ENCODE peak calls at places on chromosome X, in eight cellular contexts. One of them, this sample, is unnamed.

GRCh38 chrX:131621650-131622049 is 77.8 kb downstream of the OR13H1 start:
- DNase-seq in ELR: no peak
- DNase-seq in stimulated activated CD8-positive, alpha-beta memory T cell treated with anti-CD3 and anti-CD28 coated beads, Interleukin-12 subunit alpha, Interleukin-12 subunit beta, amount 100 ng/mL, for 1 hour: no peak
- DNase-seq in HTR-8/SVneo: no peak
- DNase-seq in H9: no peak
- DNase-seq in foreskin fibroblast: peak
- DNase-seq in iPS-NIHi11: no peak
- DNase-seq in psoas muscle: no peak
- DNase-seq in this sample: no peak

GRCh38 chrX:63513825-63514574 is 162.9 kb upstream of the SPIN4 start:
- DNase-seq in ELR: no peak
- DNase-seq in stimulated activated CD8-positive, alpha-beta memory T cell treated with anti-CD3 and anti-CD28 coated beads, Interleukin-12 subunit alpha, Interleukin-12 subunit beta, amount 100 ng/mL, for 1 hour: no peak
- DNase-seq in HTR-8/SVneo: no peak
- DNase-seq in H9: no peak
- DNase-seq in foreskin fibroblast: peak
- DNase-seq in iPS-NIHi11: no peak
- DNase-seq in psoas muscle: no peak
- DNase-seq in this sample: no peak

GRCh38 chrX:109740076-109740809 is 7.2 kb upstream of the ACSL4 start:
- DNase-seq in ELR: peak
- DNase-seq in stimulated activated CD8-positive, alpha-beta memory T cell treated with anti-CD3 and anti-CD28 coated beads, Interleukin-12 subunit alpha, Interleukin-12 subunit beta, amount 100 ng/mL, for 1 hour: no peak
- DNase-seq in HTR-8/SVneo: no peak
- DNase-seq in H9: no peak
- DNase-seq in foreskin fibroblast: peak
- DNase-seq in iPS-NIHi11: no peak
- DNase-seq in psoas muscle: no peak
- DNase-seq in this sample: no peak

GRCh38 chrX:70476166-70476933 is 31.7 kb downstream of the DLG3 start:
- DNase-seq in ELR: no peak
- DNase-seq in stimulated activated CD8-positive, alpha-beta memory T cell treated with anti-CD3 and anti-CD28 coated beads, Interleukin-12 subunit alpha, Interleukin-12 subunit beta, amount 100 ng/mL, for 1 hour: no peak
- DNase-seq in HTR-8/SVneo: no peak
- DNase-seq in H9: peak
- DNase-seq in foreskin fibroblast: no peak
- DNase-seq in iPS-NIHi11: no peak
- DNase-seq in psoas muscle: no peak
- DNase-seq in this sample: peak

GRCh38 chrX:23668335-23668734 is 1.0 kb downstream of the PRDX4 start:
- DNase-seq in ELR: peak
- DNase-seq in stimulated activated CD8-positive, alpha-beta memory T cell treated with anti-CD3 and anti-CD28 coated beads, Interleukin-12 subunit alpha, Interleukin-12 subunit beta, amount 100 ng/mL, for 1 hour: no peak
- DNase-seq in HTR-8/SVneo: no peak
- DNase-seq in H9: no peak
- DNase-seq in foreskin fibroblast: peak
- DNase-seq in iPS-NIHi11: no peak
- DNase-seq in psoas muscle: no peak
- DNase-seq in this sample: no peak

GRCh38 chrX:22686138-22686541 is 313.6 kb upstream of the DDX53 start:
- DNase-seq in ELR: no peak
- DNase-seq in stimulated activated CD8-positive, alpha-beta memory T cell treated with anti-CD3 and anti-CD28 coated beads, Interleukin-12 subunit alpha, Interleukin-12 subunit beta, amount 100 ng/mL, for 1 hour: no peak
- DNase-seq in HTR-8/SVneo: peak
- DNase-seq in H9: no peak
- DNase-seq in foreskin fibroblast: peak
- DNase-seq in iPS-NIHi11: no peak
- DNase-seq in psoas muscle: peak
- DNase-seq in this sample: no peak

GRCh38 chrX:77160301-77160700 is 286.9 kb upstream of the FGF16 start:
- DNase-seq in ELR: peak
- DNase-seq in stimulated activated CD8-positive, alpha-beta memory T cell treated with anti-CD3 and anti-CD28 coated beads, Interleukin-12 subunit alpha, Interleukin-12 subunit beta, amount 100 ng/mL, for 1 hour: no peak
- DNase-seq in HTR-8/SVneo: no peak
- DNase-seq in H9: peak
- DNase-seq in foreskin fibroblast: no peak
- DNase-seq in iPS-NIHi11: peak
- DNase-seq in psoas muscle: no peak
- DNase-seq in this sample: peak

GRCh38 chrX:119505945-119506344 is 37.7 kb downstream of the SLC25A5 start:
- DNase-seq in ELR: no peak
- DNase-seq in stimulated activated CD8-positive, alpha-beta memory T cell treated with anti-CD3 and anti-CD28 coated beads, Interleukin-12 subunit alpha, Interleukin-12 subunit beta, amount 100 ng/mL, for 1 hour: no peak
- DNase-seq in HTR-8/SVneo: no peak
- DNase-seq in H9: no peak
- DNase-seq in foreskin fibroblast: no peak
- DNase-seq in iPS-NIHi11: no peak
- DNase-seq in psoas muscle: no peak
- DNase-seq in this sample: no peak

GRCh38 chrX:39760930-39761329 is 336.8 kb downstream of the BCOR start:
- DNase-seq in ELR: no peak
- DNase-seq in stimulated activated CD8-positive, alpha-beta memory T cell treated with anti-CD3 and anti-CD28 coated beads, Interleukin-12 subunit alpha, Interleukin-12 subunit beta, amount 100 ng/mL, for 1 hour: no peak
- DNase-seq in HTR-8/SVneo: no peak
- DNase-seq in H9: no peak
- DNase-seq in foreskin fibroblast: no peak
- DNase-seq in iPS-NIHi11: no peak
- DNase-seq in psoas muscle: no peak
- DNase-seq in this sample: no peak

GRCh38 chrX:38102240-38102639 is 95.9 kb downstream of the SYTL5 start:
- DNase-seq in ELR: no peak
- DNase-seq in stimulated activated CD8-positive, alpha-beta memory T cell treated with anti-CD3 and anti-CD28 coated beads, Interleukin-12 subunit alpha, Interleukin-12 subunit beta, amount 100 ng/mL, for 1 hour: no peak
- DNase-seq in HTR-8/SVneo: no peak
- DNase-seq in H9: no peak
- DNase-seq in foreskin fibroblast: no peak
- DNase-seq in iPS-NIHi11: no peak
- DNase-seq in psoas muscle: no peak
- DNase-seq in this sample: no peak

GRCh38 chrX:8845060-8845459 is 43.9 kb upstream of the FAM9A start:
- DNase-seq in ELR: peak
- DNase-seq in stimulated activated CD8-positive, alpha-beta memory T cell treated with anti-CD3 and anti-CD28 coated beads, Interleukin-12 subunit alpha, Interleukin-12 subunit beta, amount 100 ng/mL, for 1 hour: no peak
- DNase-seq in HTR-8/SVneo: peak
- DNase-seq in H9: no peak
- DNase-seq in foreskin fibroblast: peak
- DNase-seq in iPS-NIHi11: no peak
- DNase-seq in psoas muscle: no peak
- DNase-seq in this sample: peak

GRCh38 chrX:120310861-120311631 is at the start of gene TMEM255A:
- DNase-seq in ELR: peak
- DNase-seq in stimulated activated CD8-positive, alpha-beta memory T cell treated with anti-CD3 and anti-CD28 coated beads, Interleukin-12 subunit alpha, Interleukin-12 subunit beta, amount 100 ng/mL, for 1 hour: no peak
- DNase-seq in HTR-8/SVneo: no peak
- DNase-seq in H9: peak
- DNase-seq in foreskin fibroblast: peak
- DNase-seq in iPS-NIHi11: peak
- DNase-seq in psoas muscle: peak
- DNase-seq in this sample: peak

GRCh38 chrX:38987135-38987780 is 186.0 kb downstream of the MID1IP1 start:
- DNase-seq in ELR: no peak
- DNase-seq in stimulated activated CD8-positive, alpha-beta memory T cell treated with anti-CD3 and anti-CD28 coated beads, Interleukin-12 subunit alpha, Interleukin-12 subunit beta, amount 100 ng/mL, for 1 hour: no peak
- DNase-seq in HTR-8/SVneo: no peak
- DNase-seq in H9: no peak
- DNase-seq in foreskin fibroblast: peak
- DNase-seq in iPS-NIHi11: no peak
- DNase-seq in psoas muscle: no peak
- DNase-seq in this sample: no peak

GRCh38 chrX:48531359-48531954 is 8.1 kb upstream of the TBC1D25 start:
- DNase-seq in ELR: peak
- DNase-seq in stimulated activated CD8-positive, alpha-beta memory T cell treated with anti-CD3 and anti-CD28 coated beads, Interleukin-12 subunit alpha, Interleukin-12 subunit beta, amount 100 ng/mL, for 1 hour: no peak
- DNase-seq in HTR-8/SVneo: no peak
- DNase-seq in H9: no peak
- DNase-seq in foreskin fibroblast: peak
- DNase-seq in iPS-NIHi11: no peak
- DNase-seq in psoas muscle: no peak
- DNase-seq in this sample: peak

GRCh38 chrX:7690842-7691241 is 152.1 kb upstream of the VCX start:
- DNase-seq in ELR: no peak
- DNase-seq in stimulated activated CD8-positive, alpha-beta memory T cell treated with anti-CD3 and anti-CD28 coated beads, Interleukin-12 subunit alpha, Interleukin-12 subunit beta, amount 100 ng/mL, for 1 hour: no peak
- DNase-seq in HTR-8/SVneo: no peak
- DNase-seq in H9: peak
- DNase-seq in foreskin fibroblast: no peak
- DNase-seq in iPS-NIHi11: peak
- DNase-seq in psoas muscle: no peak
- DNase-seq in this sample: peak

GRCh38 chrX:51899741-51900140 is 6.3 kb downstream of the MAGED1 start:
- DNase-seq in ELR: peak
- DNase-seq in stimulated activated CD8-positive, alpha-beta memory T cell treated with anti-CD3 and anti-CD28 coated beads, Interleukin-12 subunit alpha, Interleukin-12 subunit beta, amount 100 ng/mL, for 1 hour: no peak
- DNase-seq in HTR-8/SVneo: no peak
- DNase-seq in H9: no peak
- DNase-seq in foreskin fibroblast: peak
- DNase-seq in iPS-NIHi11: no peak
- DNase-seq in psoas muscle: no peak
- DNase-seq in this sample: no peak

This sample was measured in mesendoderm.